ENCODE peak calls at places on chromosomes 6 and 20, in nine cellular contexts. J, G, H, C, D, W, Z, I and B are unnamed samples.

GRCh38 chr20:12177657-12178293 is 260.1 kb downstream of the BTBD3 start:
- DNase-seq in J (no peak), D (no peak), Z (peak), G (no peak), H (peak), I (no peak), C (no peak), W (no peak), B (no peak)

GRCh38 chr6:70280462-70280861 is 22.4 kb downstream of the COL9A1 start:
- DNase-seq in C (no peak), Z (no peak), D (no peak), G (no peak), W (no peak), H (peak), J (peak), I (no peak), B (no peak)

GRCh38 chr6:150934380-150934779 is 68.9 kb downstream of the MTHFD1L start:
- DNase-seq in J (no peak), C (no peak), H (no peak), D (no peak), I (no peak), W (no peak), Z (peak), G (no peak), B (no peak)

GRCh38 chr6:31497595-31498476 is at the start of gene MICB:
- DNase-seq in D (peak), C (peak), H (peak), J (peak), Z (peak), G (peak), W (peak), I (peak), B (no peak)

GRCh38 chr20:25259788-25260254 is 11.9 kb downstream of the PYGB start:
- DNase-seq in D (no peak), H (peak), W (no peak), I (no peak), Z (no peak), G (no peak), J (no peak), C (peak), B (no peak)

GRCh38 chr6:131909408-131910218 is 41.6 kb downstream of the CCN2 start:
- DNase-seq in I (peak), G (peak), D (peak), C (peak), J (no peak), W (no peak), Z (peak), H (peak), B (no peak)

GRCh38 chr20:50421356-50422340 is 88.5 kb upstream of the PTPN1 start:
- DNase-seq in I (no peak), H (no peak), G (peak), J (no peak), Z (no peak), W (no peak), C (no peak), D (no peak), B (no peak)

GRCh38 chr20:62929051-62929538 is 2.8 kb upstream of the DIDO1 start:
- DNase-seq in I (no peak), D (peak), C (peak), H (peak), J (peak), G (peak), W (no peak), Z (peak), B (no peak)

GRCh38 chr20:46641424-46641823 is 9.8 kb downstream of the SLC13A3 start:
- DNase-seq in C (no peak), J (no peak), H (no peak), I (no peak), G (no peak), D (no peak), W (no peak), Z (no peak), B (no peak)

GRCh38 chr20:45771182-45771759 is 20.4 kb downstream of the WFDC3 start:
- DNase-seq in G (peak), D (peak), I (peak), H (peak), Z (peak), W (peak), C (peak), J (peak), B (no peak)

DNA sequence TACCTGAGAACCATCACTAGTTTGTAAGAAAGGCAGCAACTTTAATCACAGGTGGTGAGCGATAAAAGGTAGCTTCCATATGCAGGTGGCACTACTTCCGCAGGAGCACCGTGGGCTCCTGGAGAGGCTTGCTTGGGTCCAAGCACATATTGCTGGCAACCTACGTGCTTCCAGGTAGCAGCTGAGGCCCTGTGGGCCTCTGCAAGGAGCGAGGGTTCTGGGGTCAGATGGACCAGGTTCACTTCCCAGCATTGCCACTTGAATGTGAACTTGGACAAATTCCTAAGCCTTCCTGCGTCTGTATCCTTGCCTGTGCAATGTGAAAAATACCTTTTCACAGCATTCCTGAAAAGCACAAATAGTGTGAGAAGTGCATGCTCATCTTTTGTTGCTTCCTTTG is 31.0 kb downstream of the TXNDC5 start:
- DNase-seq in I (no peak), C (no peak), J (no peak), G (no peak), D (no peak), H (no peak), Z (no peak), W (no peak), B (no peak)
- TF ChIP-seq POLR2AphosphoS5 in I (no peak), C (no peak), J (no peak), G (no peak), D (no peak), H (no peak), Z (no peak), W (no peak), B (no peak)

GRCh38 chr6:35926509-35927215 is 5.8 kb upstream of the SRPK1 start:
- DNase-seq in Z (no peak), C (no peak), H (no peak), W (no peak), I (no peak), G (no peak), D (no peak), J (no peak), B (no peak)
- TF ChIP-seq POLR2A in Z (no peak), C (no peak), H (no peak), W (no peak), I (no peak), G (no peak), D (no peak), J (no peak), B (no peak)

DNA sequence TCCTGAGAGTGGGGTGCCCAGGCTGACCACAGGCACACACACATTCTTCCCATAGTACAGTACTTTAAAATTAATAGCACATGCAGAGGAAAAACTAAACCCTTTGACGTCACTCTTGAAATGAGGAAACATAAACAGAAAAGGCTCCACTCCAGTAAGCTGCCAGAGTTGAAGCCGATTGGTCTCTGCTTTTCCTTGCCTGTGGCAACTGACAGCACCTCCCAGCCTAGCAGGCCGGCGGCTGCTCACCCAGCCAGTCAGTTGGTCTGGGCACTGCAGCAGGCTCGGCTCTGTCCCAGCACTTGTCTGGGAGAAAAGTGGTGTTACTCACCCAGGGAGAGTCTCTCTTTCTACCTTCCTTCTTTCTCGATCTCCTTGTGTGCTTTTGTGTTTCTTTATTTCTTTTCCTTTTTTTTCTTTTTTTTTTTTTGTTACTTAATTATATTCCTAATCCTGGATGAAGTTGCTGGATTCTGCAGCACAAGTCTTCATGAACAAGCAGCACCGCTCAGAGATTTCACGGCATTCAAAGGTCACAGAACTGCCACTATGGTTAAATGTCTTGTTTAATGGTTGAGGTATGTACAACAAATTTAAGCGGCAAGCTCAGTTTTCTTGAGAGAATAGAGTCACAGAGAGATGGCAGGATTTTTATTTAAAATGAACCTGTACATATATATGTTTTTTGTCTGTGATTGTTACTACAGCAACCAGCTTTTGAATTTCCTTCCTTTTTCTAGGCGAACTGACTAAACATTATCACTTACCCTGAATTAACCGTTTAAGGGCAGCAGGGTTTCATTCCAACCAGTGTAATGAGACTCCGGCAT is at the start of gene PDE7B:
- DNase-seq in J (peak), H (peak), C (peak), I (no peak), W (no peak), G (peak), D (peak), Z (no peak), B (no peak)
- TF ChIP-seq POLR2AphosphoS5 in J (peak), H (peak), C (peak), I (no peak), W (no peak), G (peak), D (peak), Z (no peak), B (peak)

GRCh38 chr6:3876866-3877265 is 27.7 kb downstream of the FAM50B start:
- DNase-seq in I (no peak), C (no peak), J (no peak), D (no peak), Z (no peak), W (no peak), H (no peak), G (no peak), B (no peak)

GRCh38 chr6:3876131-3876530 is 27.0 kb downstream of the FAM50B start:
- DNase-seq in I (no peak), C (no peak), W (no peak), H (no peak), G (no peak), Z (no peak), D (no peak), J (no peak), B (no peak)

GRCh38 chr6:3879194-3879952 is 30.2 kb downstream of the FAM50B start:
- DNase-seq in C (no peak), J (no peak), W (no peak), Z (no peak), I (no peak), H (no peak), D (no peak), G (no peak), B (no peak)

GRCh38 chr6:3881722-3882421 is 32.7 kb downstream of the FAM50B start:
- DNase-seq in Z (no peak), C (no peak), H (no peak), J (no peak), D (no peak), G (no peak), I (no peak), W (no peak), B (no peak)

DNA sequence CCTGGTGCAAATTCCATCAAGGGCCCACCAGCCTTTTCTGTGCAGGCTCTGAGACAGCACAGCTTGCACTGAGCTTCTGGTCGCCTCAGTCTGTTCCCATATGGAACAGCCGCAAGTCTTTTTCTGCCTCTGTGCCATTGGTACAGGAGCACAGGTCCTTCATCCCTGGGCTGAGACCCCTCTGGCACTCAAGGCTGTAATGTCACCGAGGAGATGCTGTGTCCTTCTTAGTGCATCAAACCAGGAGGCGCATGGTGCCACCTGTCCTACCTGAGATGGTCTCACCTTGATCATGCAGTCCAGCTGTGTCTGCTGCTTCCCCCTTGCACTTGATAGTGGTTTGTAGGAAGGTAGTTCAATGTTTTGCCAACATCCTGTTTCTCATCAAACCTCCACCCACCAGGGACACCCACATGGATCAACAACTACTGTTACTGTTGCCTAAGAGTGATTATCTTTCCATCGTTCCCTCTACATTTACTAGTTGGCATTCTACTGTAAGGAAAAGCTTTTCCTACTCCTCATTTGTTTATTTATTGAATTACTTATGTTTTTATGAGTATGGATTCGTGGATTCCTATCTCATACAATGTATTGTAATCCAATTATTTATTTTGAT is 29.0 kb downstream of the FAM50B start:
- DNase-seq in W (no peak), J (no peak), Z (no peak), H (no peak), I (no peak), C (no peak), G (no peak), D (no peak), B (no peak)
- TF ChIP-seq POLR2A in W (no peak), J (no peak), Z (no peak), H (no peak), I (no peak), C (no peak), G (no peak), D (no peak), B (no peak)

GRCh38 chr20:35334511-35335101 is 42.4 kb upstream of the FAM83C start:
- DNase-seq in C (no peak), Z (no peak), W (no peak), I (no peak), D (no peak), J (no peak), G (no peak), H (no peak), B (no peak)
- TF ChIP-seq POLR2AphosphoS5 in C (peak), Z (no peak), W (no peak), I (no peak), D (no peak), J (no peak), G (no peak), H (no peak), B (no peak)